ENCODE peak calls at places on chromosomes 16 and 17, in six cellular contexts. R is AG04450, Y is small intestine, G is neuronal stem cell, Q is upper lobe of left lung, L is left ventricle myocardium inferior. S is an unnamed sample.

GRCh38 chr17:1532836-1533602 is 16.6 kb upstream of the INPP5K start:
- DNase-seq in L (no peak), R (no peak), G (no peak), Q (no peak), Y (no peak), S (no peak)

GRCh38 chr16:86318119-86318518 is 192.2 kb upstream of the FOXF1 start:
- DNase-seq in Y (no peak), G (no peak), Q (no peak), L (no peak), R (no peak), S (no peak)

GRCh38 chr17:55577011-55577586 is 65.8 kb upstream of the SMIM36 start:
- DNase-seq in L (peak; percentile 53), Y (peak; percentile 29), R (no peak), G (no peak), Q (no peak), S (peak; percentile 68)

GRCh38 chr17:77687921-77688320 is 270.6 kb upstream of the TNRC6C start:
- DNase-seq in L (no peak), G (no peak), Y (no peak), R (no peak), Q (no peak), S (no peak)

GRCh38 chr16:56517206-56517605 is 2.6 kb downstream of the BBS2 start:
- DNase-seq in L (no peak), R (no peak), G (no peak), Y (no peak), Q (no peak), S (no peak)

GRCh38 chr16:17504050-17504449 is 33.3 kb upstream of the XYLT1 start:
- DNase-seq in G (no peak), R (no peak), Q (no peak), Y (no peak), L (no peak), S (no peak)

GRCh38 chr17:39178516-39178915 is 12.6 kb upstream of the ARL5C start:
- DNase-seq in L (no peak), Y (peak; percentile 71), R (no peak), G (no peak), Q (no peak), S (no peak)

GRCh38 chr16:2856061-2856670 is 1.8 kb downstream of the PRSS22 start:
- DNase-seq in Y (no peak), G (no peak), R (no peak), L (no peak), Q (peak; percentile 63), S (no peak)

GRCh38 chr17:37066322-37066905 is 117.7 kb downstream of the AATF start:
- DNase-seq in R (no peak), Q (peak; percentile 62), Y (no peak), L (no peak), G (no peak), S (no peak)

GRCh38 chr16:26863971-26864370 is 202.8 kb upstream of the C16orf82 start:
- DNase-seq in Y (no peak), R (no peak), L (no peak), G (no peak), Q (no peak), S (no peak)

GRCh38 chr16:12719972-12720371 is 83.7 kb downstream of the CPPED1 start:
- DNase-seq in R (no peak), Q (no peak), Y (no peak), G (no peak), L (no peak), S (no peak)

GRCh38 chr17:38741853-38742421 is 6.2 kb downstream of the PCGF2 start:
- DNase-seq in R (no peak), G (no peak), Y (peak; percentile 76), L (peak; percentile 62), Q (no peak), S (peak; percentile 65)

GRCh38 chr16:71210-71539 is 1.3 kb downstream of the RHBDF1 start:
- DNase-seq in L (no peak), Q (no peak), Y (no peak), R (no peak), G (no peak), S (no peak)

GRCh38 chr16:74025-74424 is 1.6 kb upstream of the RHBDF1 start:
- DNase-seq in R (no peak), Y (no peak), L (peak; percentile 84), G (no peak), Q (no peak), S (peak; percentile 87)

GRCh38 chr16:72561-73537 is at the start of gene RHBDF1:
- DNase-seq in Q (peak; percentile 93), R (no peak), G (peak; percentile 66), Y (peak; percentile 74), L (peak; percentile 69), S (peak; percentile 89)

GRCh38 chr16:69181-69580 is 3.2 kb downstream of the RHBDF1 start:
- DNase-seq in Q (no peak), L (peak; percentile 22), R (no peak), Y (no peak), G (no peak), S (peak; percentile 52)

DNA sequence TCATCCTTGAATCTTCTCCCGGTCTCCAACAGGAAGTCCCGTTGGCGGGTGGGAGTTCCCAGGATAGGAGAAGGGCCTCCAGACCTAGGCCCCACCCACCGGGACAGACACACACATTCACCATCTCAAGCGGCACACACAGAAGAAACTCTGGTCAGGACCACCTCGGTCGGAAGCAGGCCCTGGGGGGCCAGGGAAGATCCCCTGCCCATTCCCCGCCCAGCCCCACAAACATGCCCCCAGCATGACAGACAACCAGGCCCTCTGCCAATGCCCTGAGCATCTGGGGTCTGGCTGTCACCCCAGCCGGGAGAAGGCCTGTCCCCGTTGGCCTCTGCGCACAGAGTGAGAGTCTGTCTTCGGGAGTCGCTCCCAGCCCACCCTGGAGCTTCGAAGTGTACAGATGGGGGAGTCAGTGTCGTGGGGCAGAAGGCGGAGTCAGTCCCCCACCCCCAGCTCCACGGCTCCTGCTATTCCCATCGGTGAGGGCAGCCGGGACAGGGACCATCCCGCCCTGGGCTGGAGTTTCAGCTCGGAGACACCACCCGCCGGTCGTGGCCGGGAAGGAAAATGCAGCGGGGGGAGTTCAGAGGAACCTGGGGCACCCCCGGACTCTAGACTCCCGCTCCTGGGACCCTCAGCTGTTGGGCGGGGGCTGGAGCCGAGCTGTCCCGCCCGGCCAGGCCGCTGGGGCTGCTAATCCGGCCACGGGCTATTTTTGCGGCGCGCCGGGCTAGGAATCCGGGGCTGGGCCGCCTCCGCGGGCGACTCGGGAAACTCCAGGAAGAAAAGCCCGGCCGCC is 690 bp downstream of the RHBDF1 start:
- DNase-seq in L (peak; percentile 75), Y (peak; percentile 46), R (no peak), Q (peak; percentile 89), G (peak; percentile 29), S (peak; percentile 78)
- H3K4me3 ChIP-seq in L (peak overlapping the region; percentile 82), Y (peak overlapping the region; percentile 48), R (peak overlapping the region; percentile 89), Q (peak overlapping the region; percentile 59), G (peak overlapping the region; percentile 81), S (peak overlapping the region; percentile 80)

DNA sequence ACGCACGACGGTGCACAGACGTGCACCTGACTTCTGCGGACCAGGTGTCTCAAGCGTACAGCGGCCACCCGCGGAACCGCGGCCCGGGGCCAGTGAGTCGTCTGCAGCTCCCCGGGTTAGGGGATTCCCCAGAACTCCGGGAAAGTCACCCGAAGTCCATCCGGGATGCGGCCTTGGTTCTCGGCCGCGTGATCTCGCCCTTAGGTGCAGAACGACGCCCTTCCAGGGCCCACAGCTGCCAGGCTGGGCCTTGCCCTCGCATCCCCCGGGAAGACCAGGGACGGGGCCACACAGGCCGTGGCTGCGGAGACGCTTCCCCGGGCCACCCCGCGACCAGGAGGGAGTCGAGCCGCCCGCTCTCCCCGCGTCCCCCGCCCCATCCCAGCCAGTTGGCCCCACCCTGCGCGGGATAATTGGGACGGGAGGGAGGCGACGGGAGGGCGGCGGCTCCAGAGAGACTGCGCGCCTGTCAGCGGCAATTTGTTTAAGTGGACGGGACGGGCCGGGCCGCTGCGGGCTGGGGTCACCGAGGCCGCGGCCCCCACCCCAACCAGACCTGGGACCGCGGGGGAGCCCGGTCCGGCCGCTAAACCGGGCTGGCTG is 3.6 kb upstream of the TBX2 start:
- DNase-seq in L (no peak), G (no peak), R (no peak), Q (peak; percentile 85), Y (no peak), S (peak; percentile 62)
- H3K27ac ChIP-seq in L (peak overlapping the region; percentile 85), G (no peak overlapping the region), R (peak overlapping the region; percentile 61), Q (peak overlapping the region; percentile 93), Y (peak overlapping the region; percentile 83), S (peak overlapping the region; percentile 18)

GRCh38 chr17:22692801-22693171 is 1000.5 kb downstream of the KCNJ18 start:
- DNase-seq in Q (no peak), R (no peak), G (no peak), L (no peak), Y (no peak), S (no peak)
- H3K9me3 ChIP-seq in Q (no peaks in the 10 kb centered on the region), R (peaks cover 38% of the 10 kb centered on the region), G (peaks cover 29% of the 10 kb centered on the region), L (peaks cover 13% of the 10 kb centered on the region), Y (no peaks in the 10 kb centered on the region), S (no peaks in the 10 kb centered on the region)

GRCh38 chr16:21160276-21160675 is 1.8 kb downstream of the LDAF1 start:
- DNase-seq in L (no peak), G (no peak), Q (no peak), Y (no peak), R (no peak), S (no peak)

GRCh38 chr16:21159281-21159951 is 942 bp downstream of the LDAF1 start:
- DNase-seq in R (no peak), Y (peak; percentile 45), Q (peak; percentile 84), G (peak; percentile 37), L (peak; percentile 38), S (peak; percentile 74)

GRCh38 chr16:21158208-21159110 is at the start of gene LDAF1:
- DNase-seq in L (peak; percentile 89), Y (peak; percentile 86), G (peak; percentile 67), R (no peak), Q (peak; percentile 97), S (peak; percentile 95)

GRCh38 chr16:21156767-21157467 is 1.6 kb upstream of the LDAF1 start:
- DNase-seq in L (no peak), Q (no peak), G (peak; percentile 59), Y (peak; percentile 74), R (no peak), S (peak; percentile 20)

GRCh38 chr16:21157632-21158031 is 842 bp upstream of the LDAF1 start:
- DNase-seq in R (no peak), L (no peak), Q (no peak), G (no peak), Y (no peak), S (no peak)
- H3K4me3 ChIP-seq in R (no peak overlapping the region), L (no peak overlapping the region), Q (no peak overlapping the region), G (no peak overlapping the region), Y (no peak overlapping the region), S (no peak overlapping the region)

GRCh38 chr17:75634754-75635609 is 1.7 kb downstream of the SMIM5 start:
- DNase-seq in R (no peak), G (no peak), L (no peak), Q (peak; percentile 59), Y (no peak), S (peak; percentile 65)
- H3K27ac ChIP-seq in R (no peak overlapping the region), G (peak overlapping the region; percentile 26), L (peak overlapping the region; percentile 92), Q (peak overlapping the region; percentile 68), Y (peak overlapping the region; percentile 65), S (peak overlapping the region; percentile 82)

DNA sequence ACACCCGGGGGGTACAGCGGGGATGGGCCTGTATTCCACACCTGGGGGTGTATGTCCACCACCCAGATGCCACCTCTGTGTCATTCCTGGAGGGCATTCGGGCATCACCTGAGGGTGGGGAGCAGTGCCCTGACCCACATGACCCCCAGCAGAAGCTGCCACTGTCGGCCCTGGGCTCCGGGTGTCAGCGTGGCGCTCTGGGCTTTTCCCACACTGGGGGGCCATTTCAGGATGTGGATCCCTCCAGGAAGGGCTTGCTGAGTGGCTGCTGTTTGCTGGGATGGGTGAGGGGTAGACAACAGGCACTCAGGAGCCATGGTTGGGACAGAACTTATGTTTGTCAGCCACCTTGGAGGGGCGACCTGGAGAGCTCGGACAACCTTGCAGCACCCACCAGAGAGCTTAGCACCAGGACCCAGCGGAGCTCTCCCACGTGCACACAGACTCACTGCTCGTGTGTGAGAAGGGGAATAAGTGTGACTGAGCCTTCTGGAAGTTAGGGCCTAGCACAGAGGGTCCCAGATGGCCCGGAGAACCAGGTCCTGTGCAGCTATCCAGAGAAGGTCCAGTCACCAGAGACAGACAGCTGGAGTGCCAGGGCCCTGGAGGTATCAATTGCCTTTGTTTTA is 102.7 kb downstream of the METRNL start:
- DNase-seq in G (no peak), Y (no peak), R (no peak), Q (no peak), L (no peak), S (no peak)
- H3K9me3 ChIP-seq in G (peaks cover 34% of the 10 kb centered on the region), Y (no peaks in the 10 kb centered on the region), R (peaks cover 7% of the 10 kb centered on the region), Q (no peaks in the 10 kb centered on the region), L (no peaks in the 10 kb centered on the region), S (no peaks in the 10 kb centered on the region)

S was measured in right cardiac atrium.